ENCODE peak calls at places on chromosomes 16 and 17, in seven cellular contexts. E is dermis microvascular lymphatic vessel endothelial cell; T is hippocampal formation; F is pancreas; B is left ventricle myocardium inferior; C is activated naive CD4-positive, alpha-beta T cell treated with Interleukin-2 at 50 U/mL for 16 hours; Z is endodermal cell. M is an unnamed sample.

GRCh38 chr16:23557779-23558330 is 328 bp downstream of the UBFD1 start:
- DNase-seq in T (no peak), C (peak; percentile 17), E (no peak), B (no peak), Z (no peak), F (peak; percentile 75), M (peak; percentile 62)

GRCh38 chr16:72560617-72561016 is 388.7 kb upstream of the PMFBP1 start:
- DNase-seq in E (no peak), C (no peak), F (no peak), Z (no peak), B (no peak), T (no peak), M (no peak)

GRCh38 chr17:81170727-81171494 is 4.9 kb upstream of the AATK start:
- DNase-seq in E (no peak), B (no peak), C (no peak), F (no peak), Z (no peak), T (no peak), M (no peak)

GRCh38 chr16:29862884-29863668 is at the start of gene CDIPT:
- DNase-seq in C (peak; percentile 94), F (peak; percentile 82), B (peak; percentile 93), Z (peak; percentile 98), E (peak; percentile 95), T (peak; percentile 99), M (peak; percentile 95)

GRCh38 chr17:75808905-75809621 is 24.5 kb downstream of the UNK start:
- DNase-seq in Z (peak; percentile 49), T (no peak), E (no peak), C (no peak), B (peak; percentile 61), F (peak; percentile 55), M (peak; percentile 72)

GRCh38 chr17:79192503-79193500 is 118.2 kb downstream of the ENGASE start:
- DNase-seq in B (peak; percentile 29), F (peak; percentile 72), Z (peak; percentile 97), T (no peak), E (peak; percentile 9), C (peak; percentile 6), M (peak; percentile 80)

GRCh38 chr16:53281280-53281679 is 153.0 kb upstream of the RBL2 start:
- DNase-seq in B (no peak), Z (no peak), T (no peak), E (no peak), F (no peak), C (no peak), M (no peak)

GRCh38 chr16:14300631-14301149 is 229.6 kb downstream of the MRTFB start:
- DNase-seq in E (peak; percentile 64), T (peak; percentile 53), C (peak; percentile 9), B (peak; percentile 63), Z (peak; percentile 85), F (peak; percentile 74), M (peak; percentile 89)

GRCh38 chr17:61408151-61409041 is 8.8 kb downstream of the TBX2 start:
- DNase-seq in E (no peak), T (no peak), Z (peak; percentile 69), F (peak; percentile 53), C (no peak), B (no peak), M (no peak)

GRCh38 chr17:58303981-58304734 is 23.4 kb upstream of the MPO start:
- DNase-seq in Z (peak; percentile 93), T (no peak), C (peak; percentile 64), F (peak; percentile 76), E (no peak), B (peak; percentile 40), M (peak; percentile 75)

GRCh38 chr16:57003439-57004386 is 14.4 kb downstream of the NLRC5 start:
- DNase-seq in E (no peak), Z (no peak), T (no peak), B (no peak), C (no peak), F (no peak), M (peak; percentile 6)

GRCh38 chr17:35460354-35460851 is 11.8 kb upstream of the SLFN13 start:
- DNase-seq in F (peak; percentile 84), T (no peak), Z (peak; percentile 97), C (peak; percentile 46), E (no peak), B (peak; percentile 25), M (peak; percentile 77)

GRCh38 chr17:77455111-77455877 is 314.5 kb downstream of the SEC14L1 start:
- DNase-seq in C (no peak), E (no peak), T (no peak), Z (no peak), B (no peak), F (no peak), M (no peak)

GRCh38 chr17:81672504-81672903 is 6.0 kb downstream of the CCDC137 start:
- DNase-seq in T (no peak), C (no peak), Z (no peak), E (no peak), F (no peak), B (no peak), M (no peak)

GRCh38 chr16:60142991-60143705 is 1409.0 kb upstream of the GOT2 start:
- DNase-seq in Z (no peak), E (no peak), B (no peak), F (no peak), T (no peak), C (no peak), M (no peak)

GRCh38 chr17:41957058-41957868 is 9.3 kb upstream of the CNP start:
- DNase-seq in E (no peak), B (no peak), T (no peak), F (no peak), C (no peak), Z (peak; percentile 77), M (no peak)

GRCh38 chr17:48910370-48910769 is 2.2 kb downstream of the UBE2Z start:
- DNase-seq in T (peak; percentile 60), B (no peak), Z (no peak), C (no peak), E (no peak), F (no peak), M (no peak)

GRCh38 chr17:50311483-50311882 is 34.4 kb upstream of the XYLT2 start:
- DNase-seq in C (no peak), E (no peak), F (no peak), T (no peak), Z (peak; percentile 90), B (no peak), M (peak; percentile 37)

GRCh38 chr17:73733527-73733926 is 89.3 kb upstream of the SDK2 start:
- DNase-seq in F (no peak), T (no peak), E (no peak), B (no peak), Z (no peak), C (no peak), M (no peak)

GRCh38 chr17:77419547-77420475 is 279.0 kb downstream of the SEC14L1 start:
- DNase-seq in E (no peak), Z (peak; percentile 96), T (no peak), C (no peak), B (no peak), F (no peak), M (no peak)

GRCh38 chr16:78045865-78046581 is 23.7 kb downstream of the CLEC3A start:
- DNase-seq in Z (peak; percentile 99), T (no peak), F (peak; percentile 92), B (peak; percentile 60), E (peak; percentile 35), C (peak; percentile 10), M (peak; percentile 82)

GRCh38 chr16:23072084-23072599 is 77.1 kb downstream of the USP31 start:
- DNase-seq in Z (no peak), B (peak; percentile 91), T (no peak), C (no peak), F (no peak), E (no peak), M (peak; percentile 85)

GRCh38 chr16:62225675-62226074 is 189.4 kb upstream of the CDH8 start:
- DNase-seq in E (peak; percentile 33), Z (peak; percentile 96), F (peak; percentile 84), C (peak; percentile 3), T (peak; percentile 11), B (peak; percentile 60), M (peak; percentile 77)

GRCh38 chr16:64240586-64240985 is 881.3 kb downstream of the CDH11 start:
- DNase-seq in B (no peak), F (no peak), Z (no peak), E (no peak), C (no peak), T (no peak), M (no peak)

GRCh38 chr17:66436643-66437042 is 134.2 kb downstream of the PRKCA start:
- DNase-seq in F (no peak), E (no peak), B (no peak), C (no peak), Z (no peak), T (no peak), M (no peak)

GRCh38 chr16:71971571-71971970 is 28.6 kb downstream of the PKD1L3 start:
- DNase-seq in E (no peak), Z (no peak), C (no peak), T (no peak), F (no peak), B (no peak), M (no peak)

GRCh38 chr16:31023627-31024226 is 9.6 kb upstream of the STX4 start:
- DNase-seq in T (no peak), F (no peak), Z (no peak), B (no peak), C (no peak), E (no peak), M (no peak)

GRCh38 chr16:75702247-75702646 is 986 bp upstream of the DUXB start:
- DNase-seq in F (no peak), C (no peak), E (no peak), T (no peak), Z (no peak), B (no peak), M (no peak)

GRCh38 chr16:68490358-68490757 is 42.0 kb upstream of the SMPD3 start:
- DNase-seq in Z (no peak), C (no peak), T (no peak), E (no peak), F (no peak), B (no peak), M (no peak)

M was measured in aorta.